ENCODE peak calls at places on chromosomes 16 and 17, in four cellular contexts. A is T-helper 2 cell, R is skeletal muscle cell, V is endothelial cell of umbilical vein. O is an unnamed sample.

GRCh38 chr17:57534863-57535651 is 210.0 kb downstream of the CCDC182 start:
- DNase-seq in V (no peak), A (no peak), R (no peak), O (peak; percentile 71)

GRCh38 chr16:2042171-2042570 is 5.5 kb downstream of the NTHL1 start:
- DNase-seq in R (no peak), V (no peak), A (no peak), O (no peak)

GRCh38 chr16:30184430-30185140 is 1.2 kb downstream of the CORO1A start:
- DNase-seq in V (no peak), A (peak; percentile 66), R (no peak), O (no peak)

GRCh38 chr16:88358033-88358481 is 24.7 kb upstream of the ZNF469 start:
- DNase-seq in A (no peak), R (no peak), V (no peak), O (no peak)

GRCh38 chr16:67164599-67165061 is at the start of gene HSF4:
- DNase-seq in A (no peak), V (no peak), R (no peak), O (peak; percentile 34)

GRCh38 chr17:66214893-66215528 is 14.2 kb downstream of the APOH start:
- DNase-seq in R (no peak), V (no peak), A (no peak), O (no peak)

GRCh38 chr16:50305441-50306061 is 39.2 kb downstream of the ADCY7 start:
- DNase-seq in V (no peak), R (no peak), A (no peak), O (no peak)

GRCh38 chr16:35102780-35103403 is 1643.5 kb downstream of the TP53TG3F start:
- DNase-seq in R (no peak), V (no peak), A (no peak), O (no peak)

GRCh38 chr16:72877374-72878028 is 170.4 kb downstream of the ZFHX3 start:
- DNase-seq in R (peak; percentile 65), V (peak; percentile 80), A (no peak), O (no peak)

GRCh38 chr17:44707755-44708400 is 587 bp upstream of the DBF4B start:
- DNase-seq in A (no peak), V (no peak), R (no peak), O (no peak)

GRCh38 chr17:40065771-40066510 is 3.2 kb downstream of the THRA start:
- DNase-seq in R (no peak), A (no peak), V (no peak), O (no peak)

GRCh38 chr17:41785876-41786226 is 660 bp downstream of the JUP start:
- DNase-seq in V (peak; percentile 38), A (no peak), R (no peak), O (peak; percentile 86)

GRCh38 chr17:4086041-4086483 is 56.8 kb downstream of the ZZEF1 start:
- DNase-seq in V (no peak), R (no peak), A (no peak), O (no peak)

GRCh38 chr16:57127037-57127763 is 34.8 kb downstream of the CPNE2 start:
- DNase-seq in R (no peak), V (no peak), A (peak; percentile 64), O (no peak)

GRCh38 chr16:46830417-46830901 is 521 bp downstream of the C16orf87 start:
- DNase-seq in A (peak; percentile 59), R (no peak), V (no peak), O (peak; percentile 24)

GRCh38 chr17:58004060-58004459 is 3.0 kb downstream of the SRSF1 start:
- DNase-seq in V (no peak), A (no peak), R (no peak), O (no peak)

GRCh38 chr17:954431-955164 is 25.0 kb downstream of the NXN start:
- DNase-seq in A (no peak), R (peak; percentile 47), V (peak; percentile 97), O (no peak)

GRCh38 chr16:57377080-57377841 is 5.0 kb downstream of the CX3CL1 start:
- DNase-seq in V (no peak), A (peak; percentile 21), R (no peak), O (no peak)

GRCh38 chr17:75707096-75707720 is 14.1 kb upstream of the ITGB4 start:
- DNase-seq in R (no peak), A (no peak), V (peak; percentile 97), O (no peak)

GRCh38 chr17:45144199-45145034 is 3.9 kb upstream of the HEXIM1 start:
- DNase-seq in R (no peak), V (no peak), A (no peak), O (peak; percentile 56)

O was measured in prostate gland.